ENCODE peak calls at places on chromosomes 12 and 14, in six cellular contexts. K is tibial artery; S is NB4; P is activated T-cell treated with anti-CD3 and anti-CD28 coated beads, Interleukin-2, amount 50 U/mL, for 4 hours; Q is NCI-H446 treated with DMSO at 0.1 percent for 48 hours; O is LHCN-M2. H is an unnamed sample.
A peak's percentile ranks its signal among the peaks of the same experiment; 100 is the strongest.

GRCh38 chr12:46487567-46488131 is 115.1 kb upstream of the SLC38A2 start:
- DNase-seq in P (no peak), Q (no peak), O (no peak), K (no peak), S (peak; percentile 55), H (peak; percentile 81)

GRCh38 chr14:54462048-54462447 is 20.9 kb upstream of the CNIH1 start:
- DNase-seq in Q (no peak), O (peak; percentile 40), K (no peak), S (no peak), P (no peak), H (no peak)

GRCh38 chr14:101006008-101006407 is 102.5 kb upstream of the RTL1 start:
- DNase-seq in S (peak; percentile 36), O (no peak), K (peak; percentile 61), P (no peak), Q (no peak), H (peak; percentile 70)

GRCh38 chr12:20392339-20392738 is 24.0 kb downstream of the PDE3A start:
- DNase-seq in O (no peak), P (no peak), K (no peak), Q (no peak), S (no peak), H (no peak)

GRCh38 chr14:90495357-90496276 is 98.8 kb downstream of the CALM1 start:
- DNase-seq in S (peak; percentile 79), P (peak; percentile 19), Q (no peak), K (peak; percentile 66), O (peak; percentile 68), H (peak; percentile 67)

GRCh38 chr14:26597136-26598080 is at the start of gene NOVA1:
- DNase-seq in Q (peak; percentile 32), S (no peak), P (no peak), O (no peak), K (peak; percentile 66), H (peak; percentile 6)

GRCh38 chr14:104657563-104658324 is 31.7 kb upstream of the INF2 start:
- DNase-seq in P (no peak), S (peak; percentile 84), Q (no peak), O (no peak), K (no peak), H (peak; percentile 96)

GRCh38 chr12:47742253-47742825 is 16.3 kb downstream of the RAPGEF3 start:
- DNase-seq in Q (no peak), O (no peak), S (peak; percentile 69), K (no peak), P (peak; percentile 76), H (peak; percentile 64)

GRCh38 chr14:37150414-37150813 is 22.0 kb downstream of the SLC25A21 start:
- DNase-seq in O (peak; percentile 65), P (no peak), Q (peak; percentile 38), K (no peak), S (peak; percentile 57), H (peak; percentile 51)

GRCh38 chr12:52210186-52210924 is 18.5 kb upstream of the KRT80 start:
- DNase-seq in Q (no peak), O (no peak), S (peak; percentile 25), P (no peak), K (peak; percentile 66), H (no peak)

GRCh38 chr12:120221576-120221900 is 20.6 kb upstream of the RPLP0 start:
- DNase-seq in Q (no peak), S (no peak), K (no peak), P (no peak), O (no peak), H (no peak)

GRCh38 chr12:47938093-47938492 is 25.3 kb upstream of the TMEM106C start:
- DNase-seq in K (no peak), S (peak; percentile 46), Q (no peak), O (peak; percentile 77), P (no peak), H (no peak)

GRCh38 chr12:68267892-68268396 is 14.5 kb upstream of the IL22 start:
- DNase-seq in O (peak; percentile 77), S (peak; percentile 10), Q (no peak), K (no peak), P (no peak), H (no peak)

GRCh38 chr14:84622357-84622756 is 907.6 kb upstream of the FLRT2 start:
- DNase-seq in S (no peak), Q (no peak), O (no peak), P (no peak), K (no peak), H (no peak)

GRCh38 chr14:77529213-77529612 is 30.6 kb upstream of the ISM2 start:
- DNase-seq in Q (no peak), S (no peak), K (no peak), O (no peak), P (no peak), H (no peak)

GRCh38 chr14:100192250-100192671 is 32.8 kb upstream of the DEGS2 start:
- DNase-seq in Q (no peak), K (peak; percentile 72), O (no peak), P (no peak), S (peak; percentile 28), H (no peak)